ENCODE peak calls at places on chromosomes 6 and 20, in four cellular contexts. D is DMS153, S is iris pigment epithelial cell, N is stomach. L is an unnamed sample.

GRCh38 chr6:107976267-107976783 is 18.3 kb upstream of the SEC63 start:
- DNase-seq in D (no peak), N (no peak), S (no peak), L (no peak)

GRCh38 chr6:16168858-16169257 is 40.0 kb downstream of the MYLIP start:
- DNase-seq in S (peak), D (peak), N (no peak), L (no peak)

GRCh38 chr20:11705512-11705911 is 212.2 kb upstream of the BTBD3 start:
- DNase-seq in S (no peak), D (no peak), N (no peak), L (no peak)

GRCh38 chr6:16238057-16238657 is at the start of gene GMPR:
- DNase-seq in S (peak), D (peak), N (peak), L (peak)

GRCh38 chr6:88013015-88013414 is 34.6 kb upstream of the SPACA1 start:
- DNase-seq in D (no peak), S (peak), N (no peak), L (no peak)

GRCh38 chr6:36610576-36611336 is 16.6 kb downstream of the SRSF3 start:
- DNase-seq in D (no peak), S (no peak), N (no peak), L (no peak)

GRCh38 chr6:56017198-56017597 is 141.8 kb upstream of the BMP5 start:
- DNase-seq in S (no peak), D (no peak), N (no peak), L (no peak)

GRCh38 chr6:61947311-61947970 is 338.6 kb downstream of the KHDRBS2 start:
- DNase-seq in S (no peak), N (no peak), D (no peak), L (no peak)

GRCh38 chr6:105793132-105793531 is 293.0 kb upstream of the PRDM1 start:
- DNase-seq in D (no peak), S (no peak), N (no peak), L (peak)

GRCh38 chr20:53660947-53661381 is 67.3 kb upstream of the ZNF217 start:
- DNase-seq in D (no peak), S (no peak), N (no peak), L (no peak)

GRCh38 chr20:8020314-8021079 is 936 bp upstream of the TMX4 start:
- DNase-seq in N (no peak), D (peak), S (no peak), L (no peak)

GRCh38 chr20:57478176-57478575 is 46.8 kb downstream of the CTCFL start:
- DNase-seq in N (no peak), D (no peak), S (no peak), L (no peak)

GRCh38 chr6:38724343-38724742 is 9.2 kb downstream of the DNAH8 start:
- DNase-seq in D (no peak), S (no peak), N (no peak), L (no peak)

GRCh38 chr20:18739785-18740184 is 73.8 kb upstream of the SCP2D1 start:
- DNase-seq in D (no peak), N (no peak), S (peak), L (peak)

GRCh38 chr6:44061375-44062104 is 65.7 kb downstream of the MRPL14 start:
- DNase-seq in D (no peak), N (no peak), S (peak), L (no peak)

GRCh38 chr6:14269434-14269833 is 151.9 kb downstream of the CD83 start:
- DNase-seq in D (no peak), S (no peak), N (no peak), L (no peak)